ENCODE peak calls at places on chromosome 19, in five cellular contexts. One of them, this sample, is unnamed.

GRCh38 chr19:45075215-45076028 is 856 bp downstream of the ZNF296 start:
- DNase-seq in lung: peak; percentile 92
- DNase-seq in pancreas: no peak
- DNase-seq in heart left ventricle: peak; percentile 62
- DNase-seq in mammary epithelial cell: no peak
- DNase-seq in this sample: peak; percentile 88

GRCh38 chr19:46892252-46893179 is 31.7 kb downstream of the ARHGAP35 start:
- DNase-seq in mammary epithelial cell: no peak
- DNase-seq in lung: no peak
- DNase-seq in pancreas: no peak
- DNase-seq in heart left ventricle: no peak
- DNase-seq in this sample: no peak

GRCh38 chr19:9435279-9436268 is at the start of gene ZNF266:
- DNase-seq in pancreas: peak; percentile 93
- DNase-seq in lung: peak; percentile 91
- DNase-seq in mammary epithelial cell: peak; percentile 87
- DNase-seq in heart left ventricle: peak; percentile 89
- DNase-seq in this sample: peak; percentile 91

GRCh38 chr19:8252922-8253589 is 43.9 kb downstream of the CERS4 start:
- DNase-seq in pancreas: peak; percentile 96
- DNase-seq in lung: peak; percentile 84
- DNase-seq in mammary epithelial cell: peak; percentile 54
- DNase-seq in heart left ventricle: peak; percentile 79
- DNase-seq in this sample: peak; percentile 87

GRCh38 chr19:41597600-41598041 is 21.7 kb downstream of the CEACAM21 start:
- DNase-seq in lung: peak; percentile 70
- DNase-seq in pancreas: peak; percentile 67
- DNase-seq in heart left ventricle: peak; percentile 52
- DNase-seq in mammary epithelial cell: peak; percentile 41
- DNase-seq in this sample: peak; percentile 72

GRCh38 chr19:4534836-4535658 is at the start of gene PLIN5:
- DNase-seq in pancreas: peak; percentile 98
- DNase-seq in mammary epithelial cell: no peak
- DNase-seq in heart left ventricle: peak; percentile 79
- DNase-seq in lung: peak; percentile 88
- DNase-seq in this sample: peak; percentile 96

GRCh38 chr19:18439025-18439909 is 1.3 kb upstream of the ISYNA1 start:
- DNase-seq in pancreas: no peak
- DNase-seq in mammary epithelial cell: no peak
- DNase-seq in lung: no peak
- DNase-seq in heart left ventricle: no peak
- DNase-seq in this sample: peak; percentile 58

GRCh38 chr19:44758596-44758995 is 10.1 kb downstream of the BCL3 start:
- DNase-seq in mammary epithelial cell: no peak
- DNase-seq in lung: no peak
- DNase-seq in heart left ventricle: no peak
- DNase-seq in pancreas: no peak
- DNase-seq in this sample: no peak

GRCh38 chr19:55344444-55344843 is 4.8 kb downstream of the KMT5C start:
- DNase-seq in mammary epithelial cell: peak; percentile 81
- DNase-seq in lung: no peak
- DNase-seq in pancreas: no peak
- DNase-seq in heart left ventricle: no peak
- DNase-seq in this sample: no peak

GRCh38 chr19:16541526-16542044 is 652 bp downstream of the CHERP start:
- DNase-seq in heart left ventricle: no peak
- DNase-seq in lung: no peak
- DNase-seq in mammary epithelial cell: peak; percentile 25
- DNase-seq in pancreas: no peak
- DNase-seq in this sample: no peak

GRCh38 chr19:18128044-18128443 is 24.9 kb upstream of the PIK3R2 start:
- DNase-seq in pancreas: no peak
- DNase-seq in lung: no peak
- DNase-seq in mammary epithelial cell: no peak
- DNase-seq in heart left ventricle: no peak
- DNase-seq in this sample: no peak

GRCh38 chr19:17855333-17856152 is 4.2 kb upstream of the RPL18A start:
- DNase-seq in heart left ventricle: peak; percentile 78
- DNase-seq in mammary epithelial cell: peak; percentile 57
- DNase-seq in pancreas: peak; percentile 99
- DNase-seq in lung: peak; percentile 88
- DNase-seq in this sample: peak; percentile 93

GRCh38 chr19:33204136-33204973 is 10.2 kb downstream of the LRP3 start:
- DNase-seq in lung: no peak
- DNase-seq in heart left ventricle: no peak
- DNase-seq in pancreas: no peak
- DNase-seq in mammary epithelial cell: no peak
- DNase-seq in this sample: no peak

GRCh38 chr19:29681422-29682235 is 16.4 kb downstream of the PLEKHF1 start:
- DNase-seq in mammary epithelial cell: no peak
- DNase-seq in heart left ventricle: no peak
- DNase-seq in pancreas: peak; percentile 55
- DNase-seq in lung: no peak
- DNase-seq in this sample: no peak

GRCh38 chr19:38395381-38396127 is 7.1 kb downstream of the SPRED3 start:
- DNase-seq in heart left ventricle: no peak
- DNase-seq in pancreas: no peak
- DNase-seq in mammary epithelial cell: no peak
- DNase-seq in lung: no peak
- DNase-seq in this sample: no peak

GRCh38 chr19:374886-375235 is 30.3 kb upstream of the MIER2 start:
- DNase-seq in mammary epithelial cell: no peak
- DNase-seq in pancreas: no peak
- DNase-seq in heart left ventricle: no peak
- DNase-seq in lung: no peak
- DNase-seq in this sample: no peak
- TF ChIP-seq CTCF in mammary epithelial cell: no peak
- TF ChIP-seq CTCF in pancreas: no peak
- TF ChIP-seq CTCF in heart left ventricle: no peak
- TF ChIP-seq CTCF in lung: no peak
- TF ChIP-seq CTCF in this sample: no peak

DNA sequence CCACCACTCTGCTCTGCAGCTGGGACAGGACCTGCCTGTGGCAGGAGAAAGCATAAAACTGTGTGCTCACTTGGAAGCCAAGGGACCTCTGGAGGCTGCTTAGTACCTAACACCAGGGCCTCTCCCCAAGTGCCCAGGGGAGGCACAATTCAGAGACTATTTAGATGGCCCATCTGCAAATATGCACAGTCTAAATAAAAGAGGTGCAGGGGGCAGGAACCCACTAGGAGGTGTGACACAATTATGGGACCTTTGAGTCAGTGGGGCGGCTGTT is 32.6 kb upstream of the EPHX3 start:
- DNase-seq in lung: no peak
- DNase-seq in mammary epithelial cell: no peak
- DNase-seq in heart left ventricle: no peak
- DNase-seq in pancreas: no peak
- DNase-seq in this sample: no peak
- H3K27ac ChIP-seq in lung: peak overlapping the region; percentile 11
- H3K27ac ChIP-seq in mammary epithelial cell: no peak overlapping the region
- H3K27ac ChIP-seq in heart left ventricle: peak overlapping the region; percentile 55
- H3K27ac ChIP-seq in pancreas: peak overlapping the region; percentile 88
- H3K27ac ChIP-seq in this sample: peak overlapping the region; percentile 79

DNA sequence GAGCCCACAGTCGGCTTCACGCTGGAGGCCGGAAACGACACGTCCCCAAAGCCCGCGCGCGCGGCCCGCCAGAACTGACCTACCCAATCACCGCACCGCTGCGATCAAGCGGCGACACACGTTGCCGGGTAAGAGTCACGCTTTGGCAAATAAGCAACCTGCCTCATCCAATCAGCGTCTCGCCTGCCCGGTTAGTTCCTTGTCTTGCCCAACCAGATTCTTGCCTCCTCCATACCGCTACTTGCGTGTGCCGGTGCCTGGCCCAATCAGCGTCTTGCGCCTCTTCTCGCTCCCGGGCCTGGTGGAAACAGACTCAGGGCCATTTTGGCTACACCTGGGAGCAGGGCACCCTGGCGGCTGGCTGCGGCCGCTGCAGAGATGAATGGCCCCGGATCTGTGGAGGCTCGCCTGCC is 11.6 kb upstream of the ZNF544 start:
- DNase-seq in lung: no peak
- DNase-seq in pancreas: no peak
- DNase-seq in mammary epithelial cell: no peak
- DNase-seq in heart left ventricle: no peak
- DNase-seq in this sample: no peak
- H3K9me3 ChIP-seq in lung: peaks cover 14% of the 10 kb centered on the region
- H3K9me3 ChIP-seq in pancreas: no peaks in the 10 kb centered on the region
- H3K9me3 ChIP-seq in mammary epithelial cell: peaks cover 61% of the 10 kb centered on the region
- H3K9me3 ChIP-seq in heart left ventricle: peaks cover 81% of the 10 kb centered on the region
- H3K9me3 ChIP-seq in this sample: peaks cover 92% of the 10 kb centered on the region

DNA sequence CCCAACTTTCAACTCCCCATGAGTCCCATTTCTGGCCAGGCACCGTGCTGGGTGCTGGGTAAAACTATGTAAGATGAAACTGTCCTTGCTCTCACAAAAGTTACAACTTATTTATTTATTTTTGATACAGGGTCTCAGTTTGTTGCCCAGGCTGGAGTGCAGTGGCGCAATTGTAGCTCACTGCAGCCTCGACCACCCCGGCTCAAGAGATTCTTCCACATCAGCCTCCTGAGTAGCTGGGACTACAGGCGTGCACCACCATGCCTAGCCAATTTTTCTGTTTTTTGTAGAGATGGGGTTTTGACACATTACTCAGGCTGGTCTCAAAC is 12.9 kb upstream of the CADM4 start:
- DNase-seq in mammary epithelial cell: no peak
- DNase-seq in heart left ventricle: no peak
- DNase-seq in lung: no peak
- DNase-seq in pancreas: no peak
- DNase-seq in this sample: no peak
- TF ChIP-seq CTCF in mammary epithelial cell: no peak
- TF ChIP-seq CTCF in heart left ventricle: peak; percentile 26
- TF ChIP-seq CTCF in lung: no peak
- TF ChIP-seq CTCF in pancreas: no peak
- TF ChIP-seq CTCF in this sample: no peak

DNA sequence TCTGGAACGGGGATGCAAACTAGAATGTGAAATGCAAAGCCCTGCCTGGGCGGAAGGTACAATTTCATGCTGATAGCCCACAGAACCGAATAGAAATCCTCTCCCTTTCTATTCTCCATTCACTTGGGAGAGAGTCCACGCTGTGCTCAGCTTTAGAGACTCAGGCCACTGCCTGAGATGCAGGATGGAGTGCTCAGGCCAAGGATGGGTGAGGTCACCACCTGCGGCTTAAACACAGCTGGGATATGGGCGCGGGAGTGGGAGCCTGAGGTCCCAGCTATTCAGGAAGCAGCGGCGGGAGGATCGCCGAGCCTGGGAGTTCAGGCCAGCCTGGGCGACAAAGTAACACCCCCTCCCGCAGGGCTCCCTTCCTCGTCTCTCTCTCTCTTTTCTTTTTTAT is 446 bp upstream of the ZNF83 start:
- DNase-seq in heart left ventricle: peak; percentile 17
- DNase-seq in lung: no peak
- DNase-seq in mammary epithelial cell: no peak
- DNase-seq in pancreas: peak; percentile 48
- DNase-seq in this sample: no peak
- H3K27ac ChIP-seq in heart left ventricle: peak overlapping the region; percentile 73
- H3K27ac ChIP-seq in lung: peak overlapping the region; percentile 82
- H3K27ac ChIP-seq in mammary epithelial cell: no peak overlapping the region
- H3K27ac ChIP-seq in pancreas: peak overlapping the region; percentile 20
- H3K27ac ChIP-seq in this sample: peak overlapping the region; percentile 41